ENCODE peak calls at places on chromosomes 7 and 10, in four cellular contexts. M is kidney glomerular epithelial cell, P is cardiac septum, F is midbrain. U is an unnamed sample.

GRCh38 chr7:74453321-74454011 is at the start of gene GTF2IRD1:
- DNase-seq in M (peak), F (peak), P (no peak), U (peak)

GRCh38 chr10:113665806-113666354 is 2.0 kb upstream of the NRAP start:
- DNase-seq in M (no peak), F (no peak), P (no peak), U (no peak)

GRCh38 chr10:11798862-11799735 is 24.1 kb upstream of the PROSER2 start:
- DNase-seq in F (no peak), M (no peak), P (no peak), U (no peak)

GRCh38 chr7:129825005-129825553 is 127.7 kb downstream of the UBE2H start:
- DNase-seq in M (peak), P (peak), F (no peak), U (peak)

GRCh38 chr10:116879817-116880216 is 30.5 kb downstream of the ENO4 start:
- DNase-seq in P (no peak), M (no peak), F (no peak), U (no peak)

GRCh38 chr10:1400129-1400865 is 337.0 kb downstream of the ADARB2 start:
- DNase-seq in M (no peak), P (peak), F (no peak), U (no peak)

GRCh38 chr10:15096661-15097010 is 519 bp upstream of the RPP38 start:
- DNase-seq in F (no peak), M (no peak), P (no peak), U (no peak)

GRCh38 chr7:78022165-78022564 is 223.6 kb downstream of the PHTF2 start:
- DNase-seq in F (no peak), M (no peak), P (no peak), U (no peak)

GRCh38 chr7:152140560-152140959 is 115.1 kb downstream of the GALNT11 start:
- DNase-seq in M (no peak), P (no peak), F (no peak), U (no peak)

GRCh38 chr10:3924344-3924743 is 139.3 kb upstream of the KLF6 start:
- DNase-seq in F (no peak), M (peak), P (no peak), U (no peak)

GRCh38 chr7:36440880-36441279 is 51.2 kb downstream of the ANLN start:
- DNase-seq in M (peak), P (no peak), F (no peak), U (no peak)

GRCh38 chr10:58590924-58591323 is 78.3 kb downstream of the BICC1 start:
- DNase-seq in P (no peak), M (no peak), F (no peak), U (no peak)

GRCh38 chr10:24622781-24623301 is 100.8 kb downstream of the ARHGAP21 start:
- DNase-seq in M (no peak), P (no peak), F (no peak), U (no peak)

GRCh38 chr10:74058071-74058470 is 60.2 kb downstream of the VCL start:
- DNase-seq in M (no peak), F (no peak), P (no peak), U (no peak)

GRCh38 chr10:5530846-5531557 is 6.2 kb downstream of the CALML3 start:
- DNase-seq in M (no peak), P (peak), F (no peak), U (peak)

GRCh38 chr10:3780056-3780765 is 4.8 kb downstream of the KLF6 start:
- DNase-seq in M (no peak), P (peak), F (no peak), U (no peak)

GRCh38 chr10:6083523-6084475 is 5.0 kb upstream of the RBM17 start:
- DNase-seq in M (no peak), P (no peak), F (no peak), U (no peak)

GRCh38 chr7:47304727-47305719 is 276.9 kb downstream of the TNS3 start:
- DNase-seq in M (no peak), P (no peak), F (no peak), U (no peak)

GRCh38 chr10:89481662-89482061 is 53.7 kb downstream of the SLC16A12 start:
- DNase-seq in P (no peak), M (peak), F (no peak), U (no peak)

GRCh38 chr10:22931948-22932347 is 4.1 kb downstream of the ARMC3 start:
- DNase-seq in M (no peak), P (no peak), F (no peak), U (no peak)

GRCh38 chr10:107022600-107023354 is 141.7 kb downstream of the SORCS1 start:
- DNase-seq in M (no peak), P (no peak), F (no peak), U (no peak)

GRCh38 chr7:32150039-32150438 is 79.8 kb upstream of the PDE1C start:
- DNase-seq in M (no peak), F (no peak), P (peak), U (no peak)

GRCh38 chr7:28573751-28574295 is 161.5 kb downstream of the CREB5 start:
- DNase-seq in M (peak), P (no peak), F (no peak), U (no peak)

GRCh38 chr7:82789883-82790609 is 346.5 kb upstream of the CACNA2D1 start:
- DNase-seq in F (no peak), M (no peak), P (no peak), U (no peak)

GRCh38 chr10:122115874-122116273 is 126.9 kb downstream of the TACC2 start:
- DNase-seq in M (no peak), P (no peak), F (no peak), U (no peak)

GRCh38 chr7:155802291-155802690 is 10.0 kb downstream of the SHH start:
- DNase-seq in M (no peak), F (no peak), P (no peak), U (no peak)